ENCODE peak calls at places on chromosomes 6 and 20, in five cellular contexts. N, Z, S, J and B are unnamed samples.

GRCh38 chr6:150685860-150686259 is 86.2 kb downstream of the PLEKHG1 start:
- DNase-seq in N (peak), Z (no peak), S (no peak), J (no peak), B (peak)

GRCh38 chr20:36744243-36744642 is 1.6 kb downstream of the NDRG3 start:
- DNase-seq in N (no peak), Z (no peak), S (no peak), J (no peak), B (no peak)

GRCh38 chr6:4731996-4732395 is 44.2 kb upstream of the CDYL start:
- DNase-seq in N (no peak), Z (no peak), S (no peak), J (no peak), B (no peak)

GRCh38 chr6:142796571-142796970 is 148.4 kb downstream of the HIVEP2 start:
- DNase-seq in N (no peak), Z (peak), S (no peak), J (peak), B (peak)

GRCh38 chr20:50708845-50709555 is 17.7 kb upstream of the RIPOR3 start:
- DNase-seq in N (no peak), Z (no peak), S (no peak), J (no peak), B (no peak)

GRCh38 chr6:144036064-144036873 is 28.2 kb upstream of the PLAGL1 start:
- DNase-seq in N (peak), Z (no peak), S (no peak), J (peak), B (peak)

GRCh38 chr20:44805991-44806729 is 4.2 kb downstream of the RIMS4 start:
- DNase-seq in N (peak), Z (no peak), S (peak), J (peak), B (peak)

GRCh38 chr20:63520939-63521601 is 505 bp downstream of the PPDPF start:
- DNase-seq in N (peak), Z (peak), S (peak), J (peak), B (peak)

GRCh38 chr6:158648682-158649131 is 1.1 kb upstream of the SYTL3 start:
- DNase-seq in N (no peak), Z (peak), S (peak), J (peak), B (peak)

GRCh38 chr6:16438677-16439615 is 200.6 kb downstream of the GMPR start:
- DNase-seq in N (no peak), Z (peak), S (no peak), J (peak), B (peak)

GRCh38 chr20:23350855-23351838 is 556 bp downstream of the NXT1 start:
- DNase-seq in N (no peak), Z (peak), S (peak), J (peak), B (peak)

GRCh38 chr6:132931937-132932336 is 117.6 kb downstream of the RPS12 start:
- DNase-seq in N (no peak), Z (peak), S (no peak), J (peak), B (peak)

GRCh38 chr6:1916334-1916985 is 306.7 kb downstream of the FOXC1 start:
- DNase-seq in N (no peak), Z (peak), S (no peak), J (peak), B (peak)

GRCh38 chr6:44096615-44097014 is 30.6 kb downstream of the MRPL14 start:
- DNase-seq in N (peak), Z (peak), S (peak), J (peak), B (peak)

GRCh38 chr6:127186889-127187288 is 68.4 kb downstream of the RSPO3 start:
- DNase-seq in N (peak), Z (no peak), S (peak), J (no peak), B (peak)

GRCh38 chr20:2093200-2093781 is 8.3 kb upstream of the STK35 start:
- DNase-seq in N (no peak), Z (no peak), S (no peak), J (no peak), B (peak)

GRCh38 chr20:24475356-24475755 is 5.9 kb downstream of the SYNDIG1 start:
- DNase-seq in N (no peak), Z (no peak), S (no peak), J (no peak), B (no peak)

GRCh38 chr20:59484228-59484627 is 120.1 kb upstream of the PHACTR3 start:
- DNase-seq in N (no peak), Z (no peak), S (peak), J (no peak), B (no peak)

DNA sequence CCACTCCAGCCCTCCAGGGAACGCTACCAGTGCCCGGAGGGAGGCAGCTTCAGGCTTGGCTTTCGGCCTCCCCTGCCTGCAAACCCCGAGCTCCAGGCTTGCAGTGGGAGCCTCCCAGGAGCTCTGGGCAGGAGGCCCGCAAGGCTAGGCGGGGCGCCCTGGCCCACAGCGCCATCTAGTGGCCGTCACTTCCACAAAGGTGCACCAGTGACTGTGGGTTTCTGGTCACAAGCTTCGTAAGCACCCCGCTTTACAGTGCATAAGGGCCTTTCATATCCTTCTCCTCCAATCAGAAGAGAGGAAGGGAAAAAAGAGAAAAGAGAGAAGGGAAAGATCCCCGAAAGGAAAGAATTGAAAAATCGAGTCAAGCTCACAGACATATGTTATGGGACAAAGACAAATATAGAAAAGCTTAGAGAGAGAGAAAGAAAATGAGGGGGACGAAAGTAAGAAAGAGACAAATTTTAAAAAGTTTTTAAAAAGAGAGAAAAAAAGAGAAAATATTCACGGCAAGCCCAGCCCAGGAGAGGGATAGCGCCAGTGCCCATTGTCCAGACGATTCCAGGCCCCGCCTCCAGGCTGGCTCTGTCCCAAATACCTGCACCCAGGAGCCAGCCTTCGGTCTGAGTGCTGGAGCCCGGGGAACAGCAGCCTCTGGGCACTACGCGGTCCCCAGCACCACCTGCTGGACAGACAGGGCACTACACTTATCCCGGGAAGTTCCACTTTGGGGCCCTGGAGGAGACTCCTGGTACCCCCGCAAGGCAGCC is 207.1 kb downstream of the PREX1 start:
- DNase-seq in N (peak), Z (peak), S (peak), J (peak), B (peak)
- H3K4me3 ChIP-seq in N (peak), Z (peak), S (no peak), J (peak), B (peak)

GRCh38 chr6:84549912-84550311 is 214.5 kb downstream of the TBX18 start:
- DNase-seq in N (no peak), Z (no peak), S (no peak), J (no peak), B (no peak)
- TF ChIP-seq CTCF in N (no peak), Z (peak), S (no peak), J (no peak), B (no peak)

GRCh38 chr6:153000243-153000642 is 2.3 kb downstream of the MTRF1L start:
- DNase-seq in N (no peak), Z (no peak), S (no peak), J (no peak), B (no peak)
- H3K4me3 ChIP-seq in N (no peak), Z (no peak), S (no peak), J (no peak), B (no peak)

GRCh38 chr6:87968435-87969278 is 79.0 kb upstream of the SPACA1 start:
- DNase-seq in N (peak), Z (peak), S (no peak), J (peak), B (peak)
- TF ChIP-seq CTCF in N (no peak), Z (no peak), S (no peak), J (no peak), B (no peak)

DNA sequence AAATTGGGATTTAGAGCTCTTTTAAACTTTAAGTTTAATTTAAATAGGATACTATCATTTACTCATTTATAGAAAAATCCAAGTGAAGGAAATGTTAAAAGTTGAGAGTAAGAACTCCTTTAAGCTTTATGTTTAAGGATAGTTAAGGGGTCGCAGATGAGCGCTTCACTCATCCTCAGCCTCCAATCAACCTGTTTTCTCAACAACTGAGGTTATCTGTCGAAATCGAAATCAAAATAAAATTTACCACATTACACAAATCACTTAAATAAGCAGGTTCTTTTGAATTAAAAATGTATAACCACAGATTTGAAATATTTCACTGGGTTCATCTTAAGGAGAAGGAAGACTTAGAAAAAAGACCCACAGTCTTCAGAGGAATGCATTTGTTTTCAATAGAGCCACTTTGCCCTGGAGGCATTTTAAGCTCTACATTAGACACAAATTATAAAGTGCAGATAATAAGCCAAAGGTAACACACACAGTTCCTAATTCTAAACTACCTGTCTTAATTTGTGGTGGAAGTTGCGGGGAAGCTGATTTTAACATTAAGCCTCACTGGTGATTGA is 5.5 kb downstream of the PAX1 start:
- DNase-seq in N (no peak), Z (no peak), S (no peak), J (no peak), B (no peak)
- H3K4me3 ChIP-seq in N (no peak), Z (no peak), S (no peak), J (no peak), B (no peak)

GRCh38 chr6:147935656-147936055 is 407.0 kb upstream of the SASH1 start:
- DNase-seq in N (no peak), Z (no peak), S (no peak), J (no peak), B (no peak)
- TF ChIP-seq CTCF in N (no peak), Z (no peak), S (no peak), J (no peak), B (no peak)